ENCODE peak calls at places on chromosomes 12 and 14, in six cellular contexts. One of them, this sample, is unnamed.
A peak's percentile ranks its signal among the peaks of the same experiment; 100 is the strongest.

GRCh38 chr12:25435431-25435830 is 117.7 kb downstream of the LMNTD1 start:
- DNase-seq in testis: no peak
- DNase-seq in T-cell: no peak
- DNase-seq in epithelial cell of prostate: no peak
- DNase-seq in iris pigment epithelial cell: no peak
- DNase-seq in putamen: no peak
- DNase-seq in this sample: no peak

GRCh38 chr14:94624537-94625352 is 12.6 kb downstream of the SERPINA3 start:
- DNase-seq in T-cell: no peak
- DNase-seq in epithelial cell of prostate: no peak
- DNase-seq in testis: no peak
- DNase-seq in putamen: no peak
- DNase-seq in iris pigment epithelial cell: no peak
- DNase-seq in this sample: no peak

GRCh38 chr14:68976160-68977067 is 2.7 kb downstream of the ACTN1 start:
- DNase-seq in iris pigment epithelial cell: no peak
- DNase-seq in epithelial cell of prostate: no peak
- DNase-seq in T-cell: no peak
- DNase-seq in testis: peak; percentile 37
- DNase-seq in putamen: no peak
- DNase-seq in this sample: no peak

GRCh38 chr12:4482936-4483335 is 37.3 kb upstream of the FGF6 start:
- DNase-seq in T-cell: no peak
- DNase-seq in testis: no peak
- DNase-seq in iris pigment epithelial cell: no peak
- DNase-seq in epithelial cell of prostate: no peak
- DNase-seq in putamen: no peak
- DNase-seq in this sample: no peak

GRCh38 chr12:34396861-34397590 is 374.7 kb downstream of the ALG10 start:
- DNase-seq in iris pigment epithelial cell: no peak
- DNase-seq in T-cell: no peak
- DNase-seq in testis: peak; percentile 3
- DNase-seq in putamen: no peak
- DNase-seq in epithelial cell of prostate: no peak
- DNase-seq in this sample: peak; percentile 0

GRCh38 chr12:57810450-57810849 is 8.1 kb downstream of the AVIL start:
- DNase-seq in putamen: no peak
- DNase-seq in epithelial cell of prostate: peak; percentile 37
- DNase-seq in testis: no peak
- DNase-seq in T-cell: no peak
- DNase-seq in iris pigment epithelial cell: peak; percentile 70
- DNase-seq in this sample: no peak

GRCh38 chr14:90061849-90062794 is at the start of gene KCNK13:
- DNase-seq in iris pigment epithelial cell: peak; percentile 16
- DNase-seq in T-cell: no peak
- DNase-seq in putamen: no peak
- DNase-seq in testis: peak; percentile 64
- DNase-seq in epithelial cell of prostate: no peak
- DNase-seq in this sample: no peak

GRCh38 chr12:84553331-84554117 is 359.1 kb downstream of the SLC6A15 start:
- DNase-seq in iris pigment epithelial cell: no peak
- DNase-seq in epithelial cell of prostate: no peak
- DNase-seq in T-cell: no peak
- DNase-seq in testis: no peak
- DNase-seq in putamen: no peak
- DNase-seq in this sample: no peak

GRCh38 chr12:13204428-13204827 is 7.9 kb downstream of the EMP1 start:
- DNase-seq in putamen: no peak
- DNase-seq in T-cell: no peak
- DNase-seq in iris pigment epithelial cell: peak; percentile 86
- DNase-seq in epithelial cell of prostate: no peak
- DNase-seq in testis: no peak
- DNase-seq in this sample: no peak

GRCh38 chr12:3135522-3136461 is 58.6 kb downstream of the TSPAN9 start:
- DNase-seq in iris pigment epithelial cell: peak; percentile 69
- DNase-seq in putamen: peak; percentile 45
- DNase-seq in epithelial cell of prostate: no peak
- DNase-seq in testis: peak; percentile 65
- DNase-seq in T-cell: no peak
- DNase-seq in this sample: no peak

GRCh38 chr14:96255501-96256366 is at the start of gene BDKRB1:
- DNase-seq in putamen: no peak
- DNase-seq in epithelial cell of prostate: no peak
- DNase-seq in testis: no peak
- DNase-seq in T-cell: no peak
- DNase-seq in iris pigment epithelial cell: peak; percentile 98
- DNase-seq in this sample: no peak

GRCh38 chr14:104579507-104579906 is at the start of gene C14orf180:
- DNase-seq in putamen: no peak
- DNase-seq in iris pigment epithelial cell: no peak
- DNase-seq in epithelial cell of prostate: no peak
- DNase-seq in testis: peak; percentile 22
- DNase-seq in T-cell: no peak
- DNase-seq in this sample: no peak

GRCh38 chr12:23757541-23757962 is 191.9 kb downstream of the SOX5 start:
- DNase-seq in putamen: no peak
- DNase-seq in epithelial cell of prostate: no peak
- DNase-seq in T-cell: no peak
- DNase-seq in testis: no peak
- DNase-seq in iris pigment epithelial cell: no peak
- DNase-seq in this sample: no peak

GRCh38 chr12:132275110-132275531 is 54.3 kb downstream of the GALNT9 start:
- DNase-seq in T-cell: no peak
- DNase-seq in testis: no peak
- DNase-seq in iris pigment epithelial cell: peak; percentile 58
- DNase-seq in epithelial cell of prostate: no peak
- DNase-seq in putamen: no peak
- DNase-seq in this sample: no peak

GRCh38 chr12:78118036-78118435 is 287.3 kb downstream of the NAV3 start:
- DNase-seq in iris pigment epithelial cell: peak; percentile 9
- DNase-seq in putamen: no peak
- DNase-seq in epithelial cell of prostate: no peak
- DNase-seq in T-cell: no peak
- DNase-seq in testis: no peak
- DNase-seq in this sample: no peak

GRCh38 chr12:92583910-92584309 is 118.9 kb upstream of the PLEKHG7 start:
- DNase-seq in putamen: no peak
- DNase-seq in iris pigment epithelial cell: no peak
- DNase-seq in testis: no peak
- DNase-seq in epithelial cell of prostate: no peak
- DNase-seq in T-cell: no peak
- DNase-seq in this sample: no peak

GRCh38 chr14:61512026-61512425 is 183.3 kb upstream of the HIF1A start:
- DNase-seq in putamen: no peak
- DNase-seq in epithelial cell of prostate: no peak
- DNase-seq in testis: no peak
- DNase-seq in iris pigment epithelial cell: peak; percentile 62
- DNase-seq in T-cell: no peak
- DNase-seq in this sample: no peak

GRCh38 chr12:56020437-56021189 is at the start of gene IKZF4:
- DNase-seq in T-cell: no peak
- DNase-seq in iris pigment epithelial cell: peak; percentile 28
- DNase-seq in putamen: no peak
- DNase-seq in epithelial cell of prostate: no peak
- DNase-seq in testis: peak; percentile 77
- DNase-seq in this sample: no peak

GRCh38 chr12:6540181-6540877 is 6.0 kb downstream of the GAPDH start:
- DNase-seq in epithelial cell of prostate: peak; percentile 81
- DNase-seq in putamen: no peak
- DNase-seq in iris pigment epithelial cell: peak; percentile 89
- DNase-seq in T-cell: no peak
- DNase-seq in testis: peak; percentile 80
- DNase-seq in this sample: no peak

GRCh38 chr12:71092290-71092689 is 65.5 kb downstream of the TSPAN8 start:
- DNase-seq in iris pigment epithelial cell: peak; percentile 8
- DNase-seq in putamen: no peak
- DNase-seq in epithelial cell of prostate: no peak
- DNase-seq in testis: no peak
- DNase-seq in T-cell: no peak
- DNase-seq in this sample: no peak

GRCh38 chr12:3656946-3657622 is 95.8 kb downstream of the CRACR2A start:
- DNase-seq in epithelial cell of prostate: no peak
- DNase-seq in testis: no peak
- DNase-seq in T-cell: no peak
- DNase-seq in iris pigment epithelial cell: no peak
- DNase-seq in putamen: no peak
- DNase-seq in this sample: no peak

GRCh38 chr14:104309657-104310369 is 171.4 kb downstream of the KIF26A start:
- DNase-seq in testis: no peak
- DNase-seq in putamen: no peak
- DNase-seq in T-cell: no peak
- DNase-seq in iris pigment epithelial cell: no peak
- DNase-seq in epithelial cell of prostate: no peak
- DNase-seq in this sample: no peak

GRCh38 chr12:45336331-45336730 is 120.4 kb downstream of the ANO6 start:
- DNase-seq in T-cell: no peak
- DNase-seq in putamen: no peak
- DNase-seq in iris pigment epithelial cell: peak; percentile 99
- DNase-seq in epithelial cell of prostate: peak; percentile 76
- DNase-seq in testis: no peak
- DNase-seq in this sample: no peak

GRCh38 chr12:57631566-57632368 is 1.2 kb downstream of the B4GALNT1 start:
- DNase-seq in T-cell: no peak
- DNase-seq in testis: peak; percentile 12
- DNase-seq in iris pigment epithelial cell: no peak
- DNase-seq in putamen: no peak
- DNase-seq in epithelial cell of prostate: no peak
- DNase-seq in this sample: no peak

GRCh38 chr14:77469041-77469440 is 11.1 kb downstream of the AHSA1 start:
- DNase-seq in epithelial cell of prostate: no peak
- DNase-seq in putamen: no peak
- DNase-seq in T-cell: no peak
- DNase-seq in iris pigment epithelial cell: no peak
- DNase-seq in testis: no peak
- DNase-seq in this sample: no peak

GRCh38 chr14:70716483-70716882 is 74.8 kb downstream of the TTC9 start:
- DNase-seq in epithelial cell of prostate: no peak
- DNase-seq in testis: no peak
- DNase-seq in T-cell: no peak
- DNase-seq in iris pigment epithelial cell: no peak
- DNase-seq in putamen: no peak
- DNase-seq in this sample: no peak

This sample was measured in T-helper 2 cell.